ENCODE peak calls at places on chromosomes 3 and 15, in five cellular contexts. D, J, R, W and A are unnamed samples.

GRCh38 chr3:100782359-100782758 is 73.1 kb downstream of the TFG start:
- DNase-seq in D (no peak), J (no peak), W (no peak), R (no peak), A (no peak)

GRCh38 chr3:157360044-157360443 is 76.6 kb upstream of the PTX3 start:
- DNase-seq in W (no peak), R (no peak), D (no peak), J (peak; percentile 93), A (no peak)

GRCh38 chr3:82293867-82294266 is 532.4 kb upstream of the GBE1 start:
- DNase-seq in R (no peak), D (no peak), W (no peak), J (peak; percentile 11), A (no peak)

GRCh38 chr3:11805716-11806115 is 41.0 kb downstream of the TAMM41 start:
- DNase-seq in J (no peak), R (no peak), W (no peak), D (no peak), A (no peak)

GRCh38 chr15:89898628-89899302 is 5.0 kb upstream of the AP3S2 start:
- DNase-seq in J (peak; percentile 44), R (no peak), D (peak; percentile 57), W (peak; percentile 69), A (peak; percentile 82)

GRCh38 chr15:57086857-57087427 is 168.5 kb downstream of the TCF12 start:
- DNase-seq in J (no peak), D (no peak), W (no peak), R (no peak), A (no peak)

GRCh38 chr3:35263477-35263876 is 375.8 kb upstream of the ARPP21 start:
- DNase-seq in J (no peak), W (peak; percentile 19), R (no peak), D (no peak), A (no peak)

GRCh38 chr3:16112910-16113504 is 61.5 kb upstream of the GALNT15 start:
- DNase-seq in J (peak; percentile 90), D (no peak), R (no peak), W (no peak), A (no peak)

GRCh38 chr3:122356402-122356801 is 26.6 kb downstream of the MIX23 start:
- DNase-seq in W (peak; percentile 41), D (peak; percentile 76), R (no peak), J (peak; percentile 30), A (peak; percentile 56)

GRCh38 chr3:46717447-46718231 is at the start of gene PRSS50:
- DNase-seq in R (peak; percentile 74), J (no peak), D (peak; percentile 42), W (no peak), A (no peak)

GRCh38 chr3:193782280-193782654 is 189.3 kb downstream of the OPA1 start:
- DNase-seq in J (peak; percentile 84), R (no peak), W (peak; percentile 79), D (no peak), A (peak; percentile 89)

GRCh38 chr3:71450162-71450561 is 133.4 kb downstream of the FOXP1 start:
- DNase-seq in W (no peak), R (no peak), D (no peak), J (no peak), A (no peak)

GRCh38 chr15:93152264-93152884 is 63.4 kb upstream of the RGMA start:
- DNase-seq in D (no peak), R (no peak), J (no peak), W (no peak), A (no peak)

GRCh38 chr3:166425900-166426611 is 588.8 kb upstream of the BCHE start:
- DNase-seq in D (no peak), R (no peak), J (no peak), W (peak; percentile 8), A (no peak)

GRCh38 chr3:183576487-183577107 is 21.1 kb upstream of the KLHL6 start:
- DNase-seq in R (no peak), J (peak; percentile 7), W (peak; percentile 47), D (no peak), A (no peak)

GRCh38 chr3:185932213-185932612 is 5.6 kb downstream of the TRA2B start:
- DNase-seq in W (no peak), J (peak; percentile 23), D (no peak), R (no peak), A (no peak)

GRCh38 chr3:183774631-183775030 is 50.7 kb downstream of the MAP6D1 start:
- DNase-seq in D (no peak), J (peak; percentile 89), R (no peak), W (no peak), A (no peak)

GRCh38 chr3:81375921-81376320 is 385.5 kb downstream of the GBE1 start:
- DNase-seq in D (no peak), R (no peak), J (peak; percentile 16), W (no peak), A (no peak)

GRCh38 chr3:178823140-178823539 is 248.5 kb downstream of the ZMAT3 start:
- DNase-seq in W (no peak), J (no peak), D (no peak), R (no peak), A (no peak)

GRCh38 chr15:48559270-48559669 is 86.2 kb downstream of the FBN1 start:
- DNase-seq in D (no peak), W (peak; percentile 52), R (no peak), J (peak; percentile 93), A (no peak)

GRCh38 chr3:126472277-126473006 is 3.2 kb downstream of the ZXDC start:
- DNase-seq in W (peak; percentile 86), J (peak; percentile 96), R (no peak), D (peak; percentile 57), A (peak; percentile 44)

GRCh38 chr15:85142324-85142723 is 160.7 kb downstream of the PDE8A start:
- DNase-seq in J (peak; percentile 70), D (no peak), W (no peak), R (no peak), A (no peak)

GRCh38 chr3:114892880-114893279 is 254.2 kb downstream of the ZBTB20 start:
- DNase-seq in R (no peak), W (no peak), D (no peak), J (no peak), A (no peak)

GRCh38 chr15:78915341-78916087 is 29.3 kb downstream of the CTSH start:
- DNase-seq in D (no peak), J (peak; percentile 49), W (no peak), R (no peak), A (no peak)

GRCh38 chr3:105755121-105755886 is 113.5 kb downstream of the CBLB start:
- DNase-seq in R (no peak), D (no peak), J (no peak), W (no peak), A (no peak)

GRCh38 chr3:73621388-73621787 is 3.4 kb downstream of the PDZRN3 start:
- DNase-seq in D (no peak), R (no peak), W (peak; percentile 39), J (no peak), A (no peak)

GRCh38 chr3:40913641-40914040 is 285.7 kb upstream of the CTNNB1 start:
- DNase-seq in R (no peak), W (no peak), J (no peak), D (no peak), A (no peak)

GRCh38 chr3:182794806-182795369 is 1.6 kb downstream of the ATP11B start:
- DNase-seq in J (no peak), W (no peak), D (no peak), R (no peak), A (no peak)

GRCh38 chr15:87959080-87959479 is 297.5 kb downstream of the NTRK3 start:
- DNase-seq in W (peak; percentile 30), J (no peak), R (no peak), D (no peak), A (no peak)

GRCh38 chr3:168436327-168436726 is 340.6 kb upstream of the GOLIM4 start:
- DNase-seq in W (no peak), R (no peak), D (no peak), J (no peak), A (no peak)

GRCh38 chr3:155548194-155548593 is 196.7 kb downstream of the PLCH1 start:
- DNase-seq in J (peak; percentile 31), D (no peak), W (peak; percentile 12), R (no peak), A (no peak)

GRCh38 chr15:43235536-43235935 is 14.7 kb upstream of the EPB42 start:
- DNase-seq in W (no peak), R (no peak), D (no peak), J (no peak), A (no peak)

GRCh38 chr15:43241100-43241499 is 20.3 kb upstream of the EPB42 start:
- DNase-seq in J (peak; percentile 90), D (no peak), R (no peak), W (no peak), A (no peak)

GRCh38 chr15:43237842-43238470 is 17.1 kb upstream of the EPB42 start:
- DNase-seq in J (no peak), W (no peak), D (no peak), R (no peak), A (no peak)

GRCh38 chr15:43239732-43240491 is 19.1 kb upstream of the EPB42 start:
- DNase-seq in W (no peak), D (no peak), J (peak; percentile 83), R (no peak), A (no peak)

GRCh38 chr15:43238691-43239131 is 17.9 kb upstream of the EPB42 start:
- DNase-seq in J (no peak), W (no peak), D (no peak), R (no peak), A (no peak)
- H3K4me1 ChIP-seq in J (no peaks in the 10 kb centered on the region), W (no peaks in the 10 kb centered on the region), D (no peaks in the 10 kb centered on the region), R (peaks cover 44% of the 10 kb centered on the region), A (no peaks in the 10 kb centered on the region)

GRCh38 chr15:98790270-98790669 is 141.9 kb downstream of the IGF1R start:
- DNase-seq in W (no peak), R (no peak), D (no peak), J (no peak), A (no peak)
- H3K4me1 ChIP-seq in W (peaks cover 61% of the 10 kb centered on the region), R (peaks cover 8% of the 10 kb centered on the region), D (peaks cover 15% of the 10 kb centered on the region), J (peaks cover 4% of the 10 kb centered on the region), A (peaks cover 38% of the 10 kb centered on the region)

GRCh38 chr15:31340591-31340990 is 14.0 kb downstream of the KLF13 start:
- DNase-seq in J (no peak), D (peak; percentile 41), R (no peak), W (no peak), A (no peak)
- H3K4me1 ChIP-seq in J (peaks cover 21% of the 10 kb centered on the region), D (peaks cover 100% of the 10 kb centered on the region), R (peaks cover 100% of the 10 kb centered on the region), W (peaks cover 12% of the 10 kb centered on the region), A (peaks cover 13% of the 10 kb centered on the region)

DNA sequence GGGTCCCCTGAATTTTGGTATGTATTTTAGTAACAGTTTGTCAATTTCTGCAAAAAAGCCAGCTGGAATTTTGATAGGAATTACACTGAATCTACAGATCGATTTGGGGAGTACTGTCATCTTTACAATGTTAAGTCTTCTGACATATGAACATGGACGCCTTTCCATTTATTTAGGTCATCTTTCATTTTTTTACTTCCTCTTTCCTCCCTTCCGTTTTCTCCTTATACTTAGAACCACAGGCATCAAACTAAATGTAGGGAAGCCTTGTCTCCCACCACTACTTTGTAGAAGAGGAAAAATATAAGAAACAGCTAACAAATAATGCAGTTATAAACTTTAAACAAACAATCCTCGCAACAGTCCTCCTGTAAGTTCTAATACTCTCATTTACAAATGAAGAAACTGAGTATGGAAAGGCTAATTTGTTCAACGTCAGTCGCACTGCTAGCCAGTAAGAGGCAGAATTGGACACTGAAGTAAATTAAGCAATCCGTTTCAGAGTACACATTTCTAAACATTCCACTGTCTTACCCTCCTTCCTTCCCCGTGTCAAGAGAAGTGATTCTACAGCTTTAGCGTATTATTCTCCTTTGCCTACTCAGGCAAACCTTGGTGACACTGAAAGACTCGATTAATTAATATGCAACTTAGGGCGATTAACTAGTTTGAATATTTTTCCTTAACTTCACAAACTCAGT is 25.6 kb downstream of the RHOA start:
- DNase-seq in D (no peak), J (no peak), R (no peak), W (no peak), A (no peak)
- H3K4me1 ChIP-seq in D (peaks cover 36% of the 10 kb centered on the region), J (peaks cover 2% of the 10 kb centered on the region), R (peaks cover 49% of the 10 kb centered on the region), W (no peaks in the 10 kb centered on the region), A (no peaks in the 10 kb centered on the region)